ENCODE peak calls at places on chromosomes 13 and 19, in nine cellular contexts. One of them, this sample, is unnamed.

GRCh38 chr13:64675256-64675892 is 2554.8 kb downstream of the PCDH9 start:
- DNase-seq in lung microvascular endothelial cell: no peak
- DNase-seq in stimulated activated CD4-positive, alpha-beta T cell treated with anti-CD3 and anti-CD28 coated beads, Interleukin-1b, Interleukin-23, amount 100 ng/mL, for 1 hour: no peak
- DNase-seq in CD8-positive, alpha-beta memory T cell: no peak
- DNase-seq in activated CD4-positive, CD25-positive, alpha-beta regulatory T cell treated with anti-CD3 and anti-CD28 coated beads, Interleukin-2, amount 50 U/mL, for 16 hours: no peak
- DNase-seq in RWPE1: peak
- DNase-seq in thoracic aorta: no peak
- DNase-seq in activated CD8-positive, alpha-beta memory T cell treated with anti-CD3 and anti-CD28 coated beads, Interleukin-2, amount 10 ng/mL, durations not matched to agents 7 days and 5 days: no peak
- DNase-seq in HEK293T: no peak
- DNase-seq in this sample: no peak

GRCh38 chr19:44552324-44552723 is 22.8 kb upstream of the CEACAM20 start:
- DNase-seq in lung microvascular endothelial cell: peak
- DNase-seq in stimulated activated CD4-positive, alpha-beta T cell treated with anti-CD3 and anti-CD28 coated beads, Interleukin-1b, Interleukin-23, amount 100 ng/mL, for 1 hour: no peak
- DNase-seq in CD8-positive, alpha-beta memory T cell: no peak
- DNase-seq in activated CD4-positive, CD25-positive, alpha-beta regulatory T cell treated with anti-CD3 and anti-CD28 coated beads, Interleukin-2, amount 50 U/mL, for 16 hours: no peak
- DNase-seq in RWPE1: no peak
- DNase-seq in thoracic aorta: no peak
- DNase-seq in activated CD8-positive, alpha-beta memory T cell treated with anti-CD3 and anti-CD28 coated beads, Interleukin-2, amount 10 ng/mL, durations not matched to agents 7 days and 5 days: peak
- DNase-seq in HEK293T: peak
- DNase-seq in this sample: no peak

GRCh38 chr19:39310558-39311311 is 9.9 kb downstream of the LRFN1 start:
- DNase-seq in lung microvascular endothelial cell: peak
- DNase-seq in stimulated activated CD4-positive, alpha-beta T cell treated with anti-CD3 and anti-CD28 coated beads, Interleukin-1b, Interleukin-23, amount 100 ng/mL, for 1 hour: no peak
- DNase-seq in CD8-positive, alpha-beta memory T cell: no peak
- DNase-seq in activated CD4-positive, CD25-positive, alpha-beta regulatory T cell treated with anti-CD3 and anti-CD28 coated beads, Interleukin-2, amount 50 U/mL, for 16 hours: no peak
- DNase-seq in RWPE1: no peak
- DNase-seq in thoracic aorta: no peak
- DNase-seq in activated CD8-positive, alpha-beta memory T cell treated with anti-CD3 and anti-CD28 coated beads, Interleukin-2, amount 10 ng/mL, durations not matched to agents 7 days and 5 days: no peak
- DNase-seq in HEK293T: no peak
- DNase-seq in this sample: no peak

GRCh38 chr13:47933688-47934011 is 67.4 kb downstream of the SUCLA2 start:
- DNase-seq in lung microvascular endothelial cell: no peak
- DNase-seq in stimulated activated CD4-positive, alpha-beta T cell treated with anti-CD3 and anti-CD28 coated beads, Interleukin-1b, Interleukin-23, amount 100 ng/mL, for 1 hour: no peak
- DNase-seq in CD8-positive, alpha-beta memory T cell: no peak
- DNase-seq in activated CD4-positive, CD25-positive, alpha-beta regulatory T cell treated with anti-CD3 and anti-CD28 coated beads, Interleukin-2, amount 50 U/mL, for 16 hours: no peak
- DNase-seq in RWPE1: no peak
- DNase-seq in thoracic aorta: no peak
- DNase-seq in activated CD8-positive, alpha-beta memory T cell treated with anti-CD3 and anti-CD28 coated beads, Interleukin-2, amount 10 ng/mL, durations not matched to agents 7 days and 5 days: no peak
- DNase-seq in HEK293T: no peak
- DNase-seq in this sample: no peak

GRCh38 chr19:30071871-30072270 is 129.8 kb downstream of the URI1 start:
- DNase-seq in lung microvascular endothelial cell: no peak
- DNase-seq in stimulated activated CD4-positive, alpha-beta T cell treated with anti-CD3 and anti-CD28 coated beads, Interleukin-1b, Interleukin-23, amount 100 ng/mL, for 1 hour: no peak
- DNase-seq in CD8-positive, alpha-beta memory T cell: no peak
- DNase-seq in activated CD4-positive, CD25-positive, alpha-beta regulatory T cell treated with anti-CD3 and anti-CD28 coated beads, Interleukin-2, amount 50 U/mL, for 16 hours: no peak
- DNase-seq in RWPE1: no peak
- DNase-seq in thoracic aorta: no peak
- DNase-seq in activated CD8-positive, alpha-beta memory T cell treated with anti-CD3 and anti-CD28 coated beads, Interleukin-2, amount 10 ng/mL, durations not matched to agents 7 days and 5 days: no peak
- DNase-seq in HEK293T: no peak
- DNase-seq in this sample: no peak

GRCh38 chr19:22144394-22144793 is 52.4 kb downstream of the ZNF676 start:
- DNase-seq in lung microvascular endothelial cell: peak
- DNase-seq in stimulated activated CD4-positive, alpha-beta T cell treated with anti-CD3 and anti-CD28 coated beads, Interleukin-1b, Interleukin-23, amount 100 ng/mL, for 1 hour: no peak
- DNase-seq in CD8-positive, alpha-beta memory T cell: no peak
- DNase-seq in activated CD4-positive, CD25-positive, alpha-beta regulatory T cell treated with anti-CD3 and anti-CD28 coated beads, Interleukin-2, amount 50 U/mL, for 16 hours: no peak
- DNase-seq in RWPE1: no peak
- DNase-seq in thoracic aorta: no peak
- DNase-seq in activated CD8-positive, alpha-beta memory T cell treated with anti-CD3 and anti-CD28 coated beads, Interleukin-2, amount 10 ng/mL, durations not matched to agents 7 days and 5 days: no peak
- DNase-seq in HEK293T: no peak
- DNase-seq in this sample: no peak

GRCh38 chr19:9474975-9475374 is 23.4 kb downstream of the ZNF560 start:
- DNase-seq in lung microvascular endothelial cell: no peak
- DNase-seq in stimulated activated CD4-positive, alpha-beta T cell treated with anti-CD3 and anti-CD28 coated beads, Interleukin-1b, Interleukin-23, amount 100 ng/mL, for 1 hour: no peak
- DNase-seq in CD8-positive, alpha-beta memory T cell: no peak
- DNase-seq in activated CD4-positive, CD25-positive, alpha-beta regulatory T cell treated with anti-CD3 and anti-CD28 coated beads, Interleukin-2, amount 50 U/mL, for 16 hours: no peak
- DNase-seq in RWPE1: no peak
- DNase-seq in thoracic aorta: no peak
- DNase-seq in activated CD8-positive, alpha-beta memory T cell treated with anti-CD3 and anti-CD28 coated beads, Interleukin-2, amount 10 ng/mL, durations not matched to agents 7 days and 5 days: no peak
- DNase-seq in HEK293T: no peak
- DNase-seq in this sample: no peak

GRCh38 chr13:99425485-99426341 is 75.6 kb upstream of the TM9SF2 start:
- DNase-seq in lung microvascular endothelial cell: no peak
- DNase-seq in stimulated activated CD4-positive, alpha-beta T cell treated with anti-CD3 and anti-CD28 coated beads, Interleukin-1b, Interleukin-23, amount 100 ng/mL, for 1 hour: no peak
- DNase-seq in CD8-positive, alpha-beta memory T cell: peak
- DNase-seq in activated CD4-positive, CD25-positive, alpha-beta regulatory T cell treated with anti-CD3 and anti-CD28 coated beads, Interleukin-2, amount 50 U/mL, for 16 hours: no peak
- DNase-seq in RWPE1: no peak
- DNase-seq in thoracic aorta: no peak
- DNase-seq in activated CD8-positive, alpha-beta memory T cell treated with anti-CD3 and anti-CD28 coated beads, Interleukin-2, amount 10 ng/mL, durations not matched to agents 7 days and 5 days: peak
- DNase-seq in HEK293T: no peak
- DNase-seq in this sample: peak

GRCh38 chr13:84810781-84811180 is 928.5 kb upstream of the SLITRK1 start:
- DNase-seq in lung microvascular endothelial cell: no peak
- DNase-seq in stimulated activated CD4-positive, alpha-beta T cell treated with anti-CD3 and anti-CD28 coated beads, Interleukin-1b, Interleukin-23, amount 100 ng/mL, for 1 hour: no peak
- DNase-seq in CD8-positive, alpha-beta memory T cell: no peak
- DNase-seq in activated CD4-positive, CD25-positive, alpha-beta regulatory T cell treated with anti-CD3 and anti-CD28 coated beads, Interleukin-2, amount 50 U/mL, for 16 hours: no peak
- DNase-seq in RWPE1: no peak
- DNase-seq in thoracic aorta: no peak
- DNase-seq in activated CD8-positive, alpha-beta memory T cell treated with anti-CD3 and anti-CD28 coated beads, Interleukin-2, amount 10 ng/mL, durations not matched to agents 7 days and 5 days: no peak
- DNase-seq in HEK293T: no peak
- DNase-seq in this sample: no peak

GRCh38 chr13:19818223-19818842 is 35.6 kb upstream of the PSPC1 start:
- DNase-seq in lung microvascular endothelial cell: peak
- DNase-seq in stimulated activated CD4-positive, alpha-beta T cell treated with anti-CD3 and anti-CD28 coated beads, Interleukin-1b, Interleukin-23, amount 100 ng/mL, for 1 hour: no peak
- DNase-seq in CD8-positive, alpha-beta memory T cell: peak
- DNase-seq in activated CD4-positive, CD25-positive, alpha-beta regulatory T cell treated with anti-CD3 and anti-CD28 coated beads, Interleukin-2, amount 50 U/mL, for 16 hours: no peak
- DNase-seq in RWPE1: no peak
- DNase-seq in thoracic aorta: no peak
- DNase-seq in activated CD8-positive, alpha-beta memory T cell treated with anti-CD3 and anti-CD28 coated beads, Interleukin-2, amount 10 ng/mL, durations not matched to agents 7 days and 5 days: peak
- DNase-seq in HEK293T: peak
- DNase-seq in this sample: no peak

GRCh38 chr13:20566424-20566916 is 487 bp upstream of the IFT88 start:
- DNase-seq in lung microvascular endothelial cell: peak
- DNase-seq in stimulated activated CD4-positive, alpha-beta T cell treated with anti-CD3 and anti-CD28 coated beads, Interleukin-1b, Interleukin-23, amount 100 ng/mL, for 1 hour: no peak
- DNase-seq in CD8-positive, alpha-beta memory T cell: no peak
- DNase-seq in activated CD4-positive, CD25-positive, alpha-beta regulatory T cell treated with anti-CD3 and anti-CD28 coated beads, Interleukin-2, amount 50 U/mL, for 16 hours: no peak
- DNase-seq in RWPE1: peak
- DNase-seq in thoracic aorta: peak
- DNase-seq in activated CD8-positive, alpha-beta memory T cell treated with anti-CD3 and anti-CD28 coated beads, Interleukin-2, amount 10 ng/mL, durations not matched to agents 7 days and 5 days: no peak
- DNase-seq in HEK293T: no peak
- DNase-seq in this sample: no peak